ENCODE peak calls at places on chromosomes 7 and 10, in five cellular contexts. U is fibroblast of pulmonary artery, Y is dorsolateral prefrontal cortex, D is AG04450, K is right atrium auricular region. R is an unnamed sample.

GRCh38 chr10:93462371-93462770 is 19.8 kb downstream of the MYOF start:
- DNase-seq in U (no peak), Y (no peak), D (no peak), K (no peak), R (no peak)

GRCh38 chr7:29609162-29610030 is 45.8 kb downstream of the PRR15 start:
- DNase-seq in U (peak), Y (no peak), D (no peak), K (no peak), R (peak)

GRCh38 chr7:139687980-139688632 is 89.7 kb downstream of the HIPK2 start:
- DNase-seq in U (peak), Y (peak), D (no peak), K (no peak), R (no peak)

GRCh38 chr10:44935201-44935960 is 24.2 kb upstream of the RASSF4 start:
- DNase-seq in U (peak), Y (peak), D (peak), K (peak), R (peak)

GRCh38 chr10:44339218-44339617 is 45.7 kb downstream of the CXCL12 start:
- DNase-seq in U (peak), Y (no peak), D (peak), K (no peak), R (no peak)

GRCh38 chr7:105656922-105657521 is 75.7 kb upstream of the EFCAB10 start:
- DNase-seq in U (peak), Y (no peak), D (no peak), K (no peak), R (no peak)

GRCh38 chr10:70132098-70133029 is at the start of gene AIFM2:
- DNase-seq in U (peak), Y (peak), D (no peak), K (peak), R (peak)

GRCh38 chr7:94452257-94452656 is 57.4 kb upstream of the CASD1 start:
- DNase-seq in U (no peak), Y (no peak), D (no peak), K (no peak), R (no peak)

GRCh38 chr7:73329861-73330581 is 2.1 kb downstream of the FKBP6 start:
- DNase-seq in U (peak), Y (no peak), D (peak), K (no peak), R (no peak)

GRCh38 chr10:119466655-119467054 is 75.9 kb downstream of the RGS10 start:
- DNase-seq in U (no peak), Y (no peak), D (no peak), K (no peak), R (no peak)

GRCh38 chr7:135390829-135391228 is 119.1 kb downstream of the CNOT4 start:
- DNase-seq in U (no peak), Y (no peak), D (no peak), K (no peak), R (no peak)

GRCh38 chr7:1494447-1494846 is 9.7 kb downstream of the INTS1 start:
- DNase-seq in U (no peak), Y (peak), D (no peak), K (no peak), R (no peak)

GRCh38 chr7:768881-769504 is 41.9 kb upstream of the PRKAR1B start:
- DNase-seq in U (peak), Y (peak), D (no peak), K (peak), R (peak)

GRCh38 chr10:90644165-90644564 is 213.7 kb downstream of the HTR7 start:
- DNase-seq in U (peak), Y (no peak), D (no peak), K (no peak), R (no peak)

GRCh38 chr10:99522078-99522479 is 10.7 kb upstream of the NKX2-3 start:
- DNase-seq in U (no peak), Y (no peak), D (no peak), K (no peak), R (no peak)

GRCh38 chr10:4561301-4561700 is 264.7 kb upstream of the AKR1E2 start:
- DNase-seq in U (no peak), Y (no peak), D (no peak), K (no peak), R (no peak)

GRCh38 chr7:157996359-157997079 is 591.1 kb downstream of the PTPRN2 start:
- DNase-seq in U (no peak), Y (no peak), D (no peak), K (no peak), R (no peak)

GRCh38 chr10:104029528-104029875 is 56.2 kb downstream of the COL17A1 start:
- DNase-seq in U (peak), Y (peak), D (no peak), K (peak), R (no peak)

GRCh38 chr7:158650821-158651225 is 53.8 kb downstream of the NCAPG2 start:
- DNase-seq in U (peak), Y (no peak), D (peak), K (no peak), R (no peak)

GRCh38 chr7:149669121-149669818 is 104.1 kb downstream of the ZNF467 start:
- DNase-seq in U (peak), Y (no peak), D (no peak), K (no peak), R (no peak)

GRCh38 chr7:112442210-112442609 is 8.1 kb upstream of the IFRD1 start:
- DNase-seq in U (no peak), Y (no peak), D (no peak), K (no peak), R (no peak)

GRCh38 chr10:91410638-91411367 is 659 bp downstream of the HECTD2 start:
- DNase-seq in U (peak), Y (peak), D (no peak), K (no peak), R (no peak)

GRCh38 chr10:37765216-37765615 is 92.2 kb downstream of the ZNF248 start:
- DNase-seq in U (no peak), Y (no peak), D (no peak), K (no peak), R (no peak)

GRCh38 chr10:13859979-13860619 is 273.3 kb downstream of the PRPF18 start:
- DNase-seq in U (peak), Y (no peak), D (no peak), K (no peak), R (no peak)

GRCh38 chr10:45552476-45552875 is 120.1 kb downstream of the ZFAND4 start:
- DNase-seq in U (no peak), Y (no peak), D (no peak), K (no peak), R (no peak)

GRCh38 chr7:74395745-74396311 is 57.9 kb upstream of the GTF2IRD1 start:
- DNase-seq in U (no peak), Y (no peak), D (no peak), K (no peak), R (no peak)

GRCh38 chr7:78510580-78511188 is 712.1 kb downstream of the PHTF2 start:
- DNase-seq in U (peak), Y (no peak), D (peak), K (no peak), R (no peak)

GRCh38 chr10:30368065-30368718 is 19.1 kb upstream of the MTPAP start:
- DNase-seq in U (peak), Y (no peak), D (no peak), K (no peak), R (no peak)

DNA sequence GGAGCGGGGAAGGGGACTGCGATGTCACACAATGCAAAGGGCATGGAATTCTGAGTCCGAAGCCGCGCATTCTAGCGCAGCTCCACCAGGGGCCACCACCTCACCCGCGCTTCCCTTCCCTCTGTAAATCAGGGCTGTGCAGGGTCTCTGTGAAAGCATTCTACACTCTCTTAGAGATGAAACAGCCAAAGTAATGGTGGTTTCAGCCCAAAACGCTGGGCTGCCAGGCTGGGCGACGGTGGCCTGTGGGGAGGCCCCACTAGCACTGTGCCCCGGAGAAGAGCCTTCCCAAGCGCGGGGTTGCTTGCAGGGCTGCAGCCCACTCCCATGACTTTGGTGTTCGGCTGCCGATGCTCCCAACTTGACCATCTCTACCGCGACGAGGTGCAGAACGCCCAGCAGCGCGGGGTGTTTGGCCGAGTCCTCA is 11.4 kb downstream of the ATG9B start:
- DNase-seq in U (peak), Y (no peak), D (no peak), K (no peak), R (peak)
- TF ChIP-seq CTCF in U (peak), Y (no peak), D (peak), K (peak), R (no peak)

DNA sequence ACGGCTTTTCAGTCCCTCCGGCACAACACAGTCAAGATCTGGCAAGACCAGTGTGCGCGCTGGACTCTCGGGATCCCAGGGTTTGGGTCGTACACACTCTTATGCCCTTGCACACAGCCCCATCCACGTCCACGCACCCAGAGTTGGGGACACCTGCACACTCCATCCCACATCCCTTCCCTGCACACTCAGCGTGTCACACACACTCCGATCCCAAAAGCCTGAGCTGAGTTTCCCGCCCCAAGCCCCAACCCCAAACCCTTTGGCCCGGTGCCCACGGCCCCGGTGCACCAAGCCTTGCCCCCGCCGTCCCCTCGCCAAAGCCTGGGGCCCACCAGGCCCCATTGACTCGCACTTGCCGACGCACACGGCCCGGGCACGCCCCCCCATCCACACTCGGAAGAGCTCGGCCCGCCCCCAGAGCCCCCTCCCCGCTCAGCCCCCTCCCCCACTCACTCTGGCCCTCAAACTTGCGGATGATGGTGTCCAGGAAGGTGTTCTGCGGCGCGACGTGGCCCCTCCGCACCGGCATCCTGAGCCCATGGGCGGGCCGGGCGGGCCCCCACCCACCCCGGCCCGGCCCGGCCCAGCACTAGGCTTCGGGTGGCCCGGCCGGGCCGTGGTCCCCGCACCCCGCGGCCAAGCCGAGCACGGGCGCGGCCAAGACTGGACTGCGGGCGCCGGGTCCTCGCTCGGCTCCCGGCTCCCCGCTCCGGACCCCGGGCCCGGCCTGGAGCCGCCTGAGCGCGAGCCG is 562 bp downstream of the KCNH2 start:
- DNase-seq in U (no peak), Y (no peak), D (no peak), K (no peak), R (no peak)
- H3K4me3 ChIP-seq in U (no peak), Y (peak), D (peak), K (peak), R (peak)

GRCh38 chr7:121000091-121000983 is 11.8 kb downstream of the CPED1 start:
- DNase-seq in U (peak), Y (no peak), D (no peak), K (no peak), R (no peak)
- TF ChIP-seq CTCF in U (no peak), Y (no peak), D (no peak), K (no peak), R (no peak)

DNA sequence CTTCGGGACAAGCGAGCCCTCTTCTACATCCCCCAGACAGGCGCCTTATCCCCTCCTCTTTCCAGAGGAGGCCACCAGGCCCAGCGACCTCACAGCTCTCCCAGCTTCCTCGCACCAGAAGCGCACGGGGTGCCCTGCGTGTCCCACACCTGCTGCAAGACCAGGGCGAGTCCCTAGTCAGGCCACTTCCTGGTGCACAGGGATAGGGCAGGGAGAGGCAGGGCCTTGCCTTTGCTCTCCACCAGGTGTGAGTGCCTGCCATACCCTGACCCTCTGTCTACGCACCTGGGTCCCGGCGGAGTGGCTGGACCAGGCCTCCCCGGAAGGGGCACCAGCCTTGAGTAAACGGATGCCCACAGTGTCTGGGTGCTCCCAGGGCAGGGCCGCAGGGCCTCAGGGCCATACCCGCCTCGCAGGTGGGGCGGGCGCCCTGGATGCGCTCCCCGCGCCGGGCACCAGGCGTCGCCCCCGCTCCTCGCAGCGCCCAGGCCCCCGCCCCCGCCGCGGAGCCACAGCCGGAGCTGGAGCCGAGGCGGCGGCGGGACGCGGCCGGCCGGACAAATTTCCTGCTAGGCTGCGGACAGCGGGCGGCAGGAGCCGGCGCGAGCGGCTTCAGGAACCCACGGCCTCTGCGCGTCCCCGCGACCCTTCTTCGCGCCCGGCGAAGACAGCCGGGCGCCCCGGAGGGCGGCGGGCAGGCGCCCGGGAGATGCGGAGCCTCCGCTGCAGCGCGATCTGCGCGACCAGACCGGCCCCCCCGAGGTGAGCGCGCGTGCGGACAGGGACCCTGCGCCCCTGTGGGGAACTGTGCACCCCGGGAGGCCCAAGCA is at the start of gene PTPRE:
- DNase-seq in U (peak), Y (peak), D (no peak), K (no peak), R (peak)
- H3K4me3 ChIP-seq in U (peak), Y (peak), D (no peak), K (peak), R (peak)

GRCh38 chr7:96225251-96225650 is 96.6 kb downstream of the SLC25A13 start:
- DNase-seq in U (no peak), Y (no peak), D (no peak), K (no peak), R (no peak)

GRCh38 chr7:96228760-96229159 is 93.1 kb downstream of the SLC25A13 start:
- DNase-seq in U (no peak), Y (no peak), D (no peak), K (no peak), R (no peak)

GRCh38 chr7:96221888-96222287 is 100.0 kb downstream of the SLC25A13 start:
- DNase-seq in U (no peak), Y (no peak), D (no peak), K (no peak), R (no peak)

GRCh38 chr7:96224073-96224472 is 97.8 kb downstream of the SLC25A13 start:
- DNase-seq in U (no peak), Y (no peak), D (no peak), K (no peak), R (no peak)

GRCh38 chr7:96224682-96225081 is 97.2 kb downstream of the SLC25A13 start:
- DNase-seq in U (peak), Y (no peak), D (no peak), K (no peak), R (peak)
- TF ChIP-seq CTCF in U (peak), Y (no peak), D (peak), K (no peak), R (no peak)

GRCh38 chr10:84176836-84177474 is 3.4 kb downstream of the GPR15LG start:
- DNase-seq in U (no peak), Y (no peak), D (no peak), K (no peak), R (no peak)

GRCh38 chr10:84178387-84178697 is 4.7 kb downstream of the GPR15LG start:
- DNase-seq in U (no peak), Y (no peak), D (no peak), K (no peak), R (no peak)

GRCh38 chr10:84177541-84178386 is 4.2 kb downstream of the GPR15LG start:
- DNase-seq in U (no peak), Y (peak), D (no peak), K (no peak), R (no peak)

GRCh38 chr10:84181631-84182030 is 8.0 kb downstream of the GPR15LG start:
- DNase-seq in U (no peak), Y (no peak), D (no peak), K (no peak), R (no peak)

DNA sequence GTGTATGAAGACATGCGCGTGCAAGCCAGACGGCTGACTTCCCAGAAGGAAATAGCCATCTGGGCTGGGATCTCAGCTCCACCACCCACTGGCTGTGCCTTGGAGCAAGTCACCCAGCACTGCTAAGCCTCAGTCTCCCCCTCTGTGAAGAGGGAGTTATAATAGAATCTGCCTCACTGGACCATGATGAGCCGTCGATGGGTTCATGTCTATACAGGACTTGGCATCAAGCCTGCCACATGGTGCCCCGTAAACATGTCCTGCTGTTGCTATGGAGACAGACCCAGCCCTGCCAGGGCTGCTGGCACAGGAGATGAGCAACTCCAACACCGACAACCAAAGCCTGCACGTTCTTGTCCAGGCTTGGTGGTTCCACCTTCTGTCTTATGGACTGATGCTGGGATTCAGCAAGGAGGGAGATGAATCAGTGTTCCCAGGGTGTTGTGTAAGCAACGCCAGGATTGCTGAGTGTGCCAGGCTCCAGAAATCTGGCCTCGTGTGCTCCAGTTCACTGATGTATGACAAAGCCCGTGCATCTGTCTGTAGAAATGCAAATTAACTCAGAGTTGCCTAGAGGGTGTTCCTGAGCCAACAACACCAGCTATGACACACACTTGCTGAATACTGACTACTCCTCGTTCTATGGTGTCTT is 5.6 kb downstream of the GPR15LG start:
- DNase-seq in U (peak), Y (peak), D (no peak), K (no peak), R (no peak)
- H3K4me3 ChIP-seq in U (no peak), Y (no peak), D (no peak), K (no peak), R (no peak)

DNA sequence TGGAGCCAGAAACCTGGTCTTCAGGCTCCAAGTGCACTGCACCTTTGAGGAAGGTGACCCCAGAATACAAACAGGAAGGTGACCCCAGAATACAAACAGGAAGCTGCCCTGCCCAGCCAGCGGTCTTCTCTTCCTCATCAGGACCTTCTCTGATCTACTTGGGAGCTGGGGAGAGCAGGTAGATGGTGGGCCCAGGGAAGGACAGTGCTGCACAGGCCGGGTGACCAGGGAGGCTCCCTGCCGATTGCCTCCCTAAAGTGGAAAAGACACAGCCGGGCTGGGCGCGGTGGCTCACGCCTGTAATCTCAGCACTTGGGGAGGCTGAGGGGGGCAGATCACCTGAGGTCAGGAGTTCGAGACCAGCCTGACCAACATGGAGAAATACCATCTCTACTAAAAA is 151.8 kb upstream of the CHST15 start:
- DNase-seq in U (no peak), Y (no peak), D (no peak), K (no peak), R (peak)
- TF ChIP-seq CTCF in U (no peak), Y (no peak), D (no peak), K (no peak), R (no peak)

GRCh38 chr10:8051109-8051781 is 3.2 kb upstream of the GATA3 start:
- DNase-seq in U (no peak), Y (no peak), D (no peak), K (no peak), R (no peak)
- H3K4me3 ChIP-seq in U (no peak), Y (peak), D (no peak), K (peak), R (peak)